ENCODE peak calls at places on chromosomes 3 and 15, in ten cellular contexts. Y, I, M, D, W, V, Q, A, E and N are unnamed samples.

GRCh38 chr15:78501857-78502256 is 5.5 kb upstream of the HYKK start:
- DNase-seq in Y (no peak), I (no peak), M (no peak), D (no peak), W (no peak), V (no peak), Q (no peak), A (no peak), E (no peak), N (no peak)

GRCh38 chr15:69450968-69451695 is 1.5 kb upstream of the RPLP1 start:
- DNase-seq in Y (no peak), I (peak; percentile 56), M (no peak), D (no peak), W (no peak), V (no peak), Q (no peak), A (no peak), E (no peak), N (no peak)

GRCh38 chr3:71849674-71850073 is 64.7 kb upstream of the PROK2 start:
- DNase-seq in Y (no peak), I (no peak), M (no peak), D (no peak), W (no peak), V (no peak), Q (no peak), A (no peak), E (no peak), N (no peak)

GRCh38 chr3:77699292-77699691 is 659.4 kb downstream of the ROBO2 start:
- DNase-seq in Y (no peak), I (no peak), M (no peak), D (no peak), W (no peak), V (no peak), Q (no peak), A (no peak), E (no peak), N (no peak)

GRCh38 chr3:52072020-52072419 is 15.6 kb upstream of the DUSP7 start:
- DNase-seq in Y (no peak), I (no peak), M (no peak), D (no peak), W (no peak), V (peak; percentile 66), Q (no peak), A (no peak), E (no peak), N (no peak)

GRCh38 chr15:98565566-98565965 is 82.8 kb upstream of the IGF1R start:
- DNase-seq in Y (no peak), I (no peak), M (no peak), D (no peak), W (no peak), V (no peak), Q (no peak), A (no peak), E (no peak), N (peak; percentile 54)

GRCh38 chr3:49017229-49017615 is 1.2 kb downstream of the DALRD3 start:
- DNase-seq in Y (no peak), I (no peak), M (no peak), D (no peak), W (no peak), V (no peak), Q (no peak), A (no peak), E (no peak), N (no peak)

GRCh38 chr3:130950641-130951040 is 56.8 kb downstream of the ATP2C1 start:
- DNase-seq in Y (no peak), I (peak; percentile 39), M (no peak), D (no peak), W (no peak), V (no peak), Q (peak; percentile 46), A (peak; percentile 37), E (no peak), N (no peak)

GRCh38 chr3:159416854-159417253 is 571.8 kb upstream of the IL12A start:
- DNase-seq in Y (no peak), I (peak; percentile 28), M (no peak), D (no peak), W (no peak), V (no peak), Q (peak; percentile 46), A (peak; percentile 19), E (no peak), N (no peak)